ENCODE peak calls at places on chromosomes 1 and 21, in four cellular contexts. G is neural progenitor cell, T is SK-N-SH, K is PC-3. J is an unnamed sample. For H3F3A, the result is how much of the 10 kb centered on the place peaks cover.

GRCh38 chr1:8970870-8971337 is 25.2 kb downstream of the CA6 start:
- DNase-seq in G (no peak), T (no peak), K (no peak), J (no peak)

GRCh38 chr1:198228925-198229324 is 72.1 kb downstream of the NEK7 start:
- DNase-seq in G (no peak), T (no peak), K (no peak), J (no peak)

GRCh38 chr1:150072959-150073358 is 5.4 kb downstream of the VPS45 start:
- DNase-seq in G (no peak), T (peak), K (peak), J (peak)

GRCh38 chr1:113396585-113396984 is 6.3 kb downstream of the MAGI3 start:
- DNase-seq in G (no peak), T (no peak), K (peak), J (peak)

GRCh38 chr1:179767177-179767581 is 24.1 kb downstream of the FAM163A start:
- DNase-seq in G (peak), T (peak), K (no peak), J (no peak)

GRCh38 chr21:36087362-36088138 is 17.7 kb downstream of the CBR1 start:
- DNase-seq in G (peak), T (no peak), K (no peak), J (peak)

GRCh38 chr1:151992345-151993083 is 1.1 kb downstream of the S100A10 start:
- DNase-seq in G (peak), T (no peak), K (peak), J (peak)

GRCh38 chr1:4585216-4585615 is 69.2 kb upstream of the AJAP1 start:
- DNase-seq in G (peak), T (peak), K (peak), J (no peak)

GRCh38 chr21:15749045-15749867 is 19.5 kb downstream of the USP25 start:
- DNase-seq in G (no peak), T (no peak), K (peak), J (no peak)

GRCh38 chr21:40938078-40938477 is 91.1 kb upstream of the DSCAM start:
- DNase-seq in G (no peak), T (no peak), K (no peak), J (no peak)

GRCh38 chr1:236142358-236143103 is at the start of gene GPR137B:
- DNase-seq in G (peak), T (peak), K (peak), J (peak)

GRCh38 chr1:239997515-239998311 is 94.0 kb upstream of the FMN2 start:
- DNase-seq in G (peak), T (peak), K (no peak), J (peak)

GRCh38 chr1:214310777-214311690 is 30.1 kb downstream of the SMYD2 start:
- DNase-seq in G (peak), T (no peak), K (no peak), J (no peak)

GRCh38 chr1:221567859-221568507 is 173.9 kb downstream of the DUSP10 start:
- DNase-seq in G (no peak), T (no peak), K (no peak), J (no peak)

GRCh38 chr1:78092686-78093085 is 46.9 kb downstream of the GIPC2 start:
- DNase-seq in G (no peak), T (no peak), K (peak), J (peak)

GRCh38 chr1:54158071-54158470 is 5.3 kb upstream of the CDCP2 start:
- DNase-seq in G (no peak), T (no peak), K (peak), J (peak)

GRCh38 chr1:3313579-3313955 is 140.9 kb upstream of the ARHGEF16 start:
- DNase-seq in G (peak), T (no peak), K (peak), J (peak)

GRCh38 chr21:41605934-41606285 is 98.0 kb upstream of the TMPRSS2 start:
- DNase-seq in G (no peak), T (no peak), K (no peak), J (no peak)

GRCh38 chr21:39911286-39911685 is 44.0 kb downstream of the PCP4 start:
- DNase-seq in G (peak), T (no peak), K (peak), J (no peak)

GRCh38 chr1:161899091-161899490 is 124.6 kb downstream of the OLFML2B start:
- DNase-seq in G (no peak), T (no peak), K (no peak), J (no peak)

GRCh38 chr1:186682721-186683120 is 2.5 kb upstream of the PTGS2 start:
- DNase-seq in G (no peak), T (no peak), K (peak), J (peak)

GRCh38 chr1:55378582-55378981 is 163.4 kb upstream of the USP24 start:
- DNase-seq in G (peak), T (no peak), K (peak), J (peak)

GRCh38 chr1:147273409-147274307 is 31.2 kb downstream of the CHD1L start:
- DNase-seq in G (peak), T (peak), K (peak), J (peak)

GRCh38 chr1:22102746-22103145 is 40.2 kb downstream of the WNT4 start:
- DNase-seq in G (no peak), T (no peak), K (no peak), J (no peak)

GRCh38 chr1:32249831-32250525 is 1.1 kb upstream of the LCK start:
- DNase-seq in G (no peak), T (no peak), K (no peak), J (no peak)

GRCh38 chr1:51343624-51344023 is 13.3 kb upstream of the TTC39A start:
- DNase-seq in G (no peak), T (no peak), K (no peak), J (no peak)

GRCh38 chr1:187157115-187157514 is 328.4 kb downstream of the PLA2G4A start:
- DNase-seq in G (no peak), T (no peak), K (peak), J (no peak)

GRCh38 chr1:43439781-43440180 is 13.9 kb downstream of the HYI start:
- DNase-seq in G (no peak), T (no peak), K (no peak), J (no peak)

GRCh38 chr1:206467915-206468314 is 2.4 kb upstream of the IKBKE start:
- DNase-seq in G (no peak), T (no peak), K (no peak), J (no peak)

GRCh38 chr1:206002833-206003532 is at the start of gene RAB7B:
- DNase-seq in G (no peak), T (no peak), K (peak), J (peak)

GRCh38 chr1:1550591-1551432 is 10.4 kb upstream of the TMEM240 start:
- DNase-seq in G (peak), T (peak), K (peak), J (peak)

GRCh38 chr1:221117133-221117532 is 237.9 kb downstream of the HLX start:
- DNase-seq in G (no peak), T (no peak), K (peak), J (peak)

GRCh38 chr1:212229654-212230053 is 55.6 kb upstream of the PPP2R5A start:
- DNase-seq in G (no peak), T (no peak), K (peak), J (peak)

GRCh38 chr1:248849152-248849551 is 9.7 kb downstream of the ZNF692 start:
- DNase-seq in G (no peak), T (no peak), K (no peak), J (no peak)

GRCh38 chr1:183544598-183545297 is 45.5 kb downstream of the NCF2 start:
- DNase-seq in G (peak), T (no peak), K (no peak), J (no peak)

GRCh38 chr1:111660204-111661150 is 40.9 kb downstream of the RAP1A start:
- DNase-seq in G (no peak), T (no peak), K (no peak), J (peak)

GRCh38 chr21:34724857-34725195 is 56.0 kb downstream of the CLIC6 start:
- DNase-seq in G (no peak), T (no peak), K (no peak), J (peak)

GRCh38 chr1:77683142-77683835 is 831 bp upstream of the ZZZ3 start:
- DNase-seq in G (peak), T (peak), K (peak), J (peak)

GRCh38 chr1:62753031-62753965 is 30.6 kb upstream of the ATG4C start:
- DNase-seq in G (no peak), T (no peak), K (no peak), J (no peak)

GRCh38 chr21:15730484-15731242 is 881 bp downstream of the USP25 start:
- DNase-seq in G (no peak), T (no peak), K (peak), J (peak)

GRCh38 chr1:154410185-154410827 is 5.2 kb downstream of the IL6R start:
- DNase-seq in G (peak), T (no peak), K (no peak), J (no peak)

GRCh38 chr1:154406572-154406879 is 1.4 kb downstream of the IL6R start:
- DNase-seq in G (no peak), T (no peak), K (no peak), J (no peak)

GRCh38 chr1:154407021-154407865 is 2.1 kb downstream of the IL6R start:
- DNase-seq in G (no peak), T (no peak), K (no peak), J (peak)

GRCh38 chr1:154405762-154406571 is 824 bp downstream of the IL6R start:
- DNase-seq in G (peak), T (peak), K (peak), J (peak)

GRCh38 chr1:154407866-154408777 is 3.0 kb downstream of the IL6R start:
- DNase-seq in G (no peak), T (no peak), K (no peak), J (peak)
- H3F3A ChIP-seq in G (under half), T (under half), K (under half), J (under half)

GRCh38 chr1:192811594-192812239 is 2.9 kb downstream of the RGS2 start:
- DNase-seq in G (no peak), T (no peak), K (no peak), J (no peak)
- H3K9ac ChIP-seq in G (no peak), T (no peak), K (peak), J (no peak)

DNA sequence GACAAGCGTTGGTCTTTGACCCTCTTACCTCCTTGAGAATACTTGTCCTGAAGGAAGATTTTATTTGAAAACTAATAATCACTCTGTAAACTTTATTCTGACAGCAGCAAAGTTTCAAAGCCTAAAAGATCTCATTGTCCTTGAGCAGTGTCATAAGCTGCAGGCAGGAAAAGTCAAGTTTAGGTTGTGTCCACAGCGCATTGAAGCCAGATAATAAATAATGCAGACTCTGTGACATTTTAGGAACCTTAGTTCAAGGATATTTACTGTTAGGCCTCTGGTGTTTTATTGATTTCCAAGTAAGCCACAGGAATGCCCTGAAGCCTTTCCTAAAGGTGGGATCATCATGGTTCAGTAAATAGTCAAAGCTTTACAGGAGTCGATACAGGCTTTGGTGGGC is 356.5 kb upstream of the SGIP1 start:
- DNase-seq in G (no peak), T (no peak), K (no peak), J (no peak)
- H3K27ac ChIP-seq in G (no peak), T (no peak), K (no peak), J (no peak)

GRCh38 chr1:244852694-244853093 is 11.6 kb downstream of the HNRNPU start:
- DNase-seq in G (no peak), T (no peak), K (no peak), J (no peak)

GRCh38 chr1:244850099-244850852 is 14.1 kb downstream of the HNRNPU start:
- DNase-seq in G (no peak), T (no peak), K (no peak), J (no peak)

GRCh38 chr1:244849189-244849866 is 13.9 kb downstream of the COX20 start:
- DNase-seq in G (no peak), T (no peak), K (no peak), J (no peak)

GRCh38 chr1:244851546-244852231 is 12.7 kb downstream of the HNRNPU start:
- DNase-seq in G (no peak), T (no peak), K (no peak), J (no peak)

GRCh38 chr1:244850896-244851295 is 13.4 kb downstream of the HNRNPU start:
- DNase-seq in G (no peak), T (no peak), K (no peak), J (no peak)
- H3F3A ChIP-seq in G (half or more), T (half or more), K (under half), J (half or more)

GRCh38 chr1:6783221-6783620 is 2.0 kb upstream of the CAMTA1 start:
- DNase-seq in G (no peak), T (no peak), K (no peak), J (no peak)
- H3K9ac ChIP-seq in G (no peak), T (peak), K (peak), J (peak)

GRCh38 chr1:226074046-226074445 is 11.5 kb downstream of the H3-3A start:
- DNase-seq in G (no peak), T (no peak), K (no peak), J (no peak)
- H3K27ac ChIP-seq in G (no peak), T (no peak), K (no peak), J (no peak)

GRCh38 chr1:209406111-209406654 is 177.3 kb upstream of the CAMK1G start:
- DNase-seq in G (no peak), T (no peak), K (peak), J (peak)
- H3F3A ChIP-seq in G (under half), T (under half), K (under half), J (under half)

DNA sequence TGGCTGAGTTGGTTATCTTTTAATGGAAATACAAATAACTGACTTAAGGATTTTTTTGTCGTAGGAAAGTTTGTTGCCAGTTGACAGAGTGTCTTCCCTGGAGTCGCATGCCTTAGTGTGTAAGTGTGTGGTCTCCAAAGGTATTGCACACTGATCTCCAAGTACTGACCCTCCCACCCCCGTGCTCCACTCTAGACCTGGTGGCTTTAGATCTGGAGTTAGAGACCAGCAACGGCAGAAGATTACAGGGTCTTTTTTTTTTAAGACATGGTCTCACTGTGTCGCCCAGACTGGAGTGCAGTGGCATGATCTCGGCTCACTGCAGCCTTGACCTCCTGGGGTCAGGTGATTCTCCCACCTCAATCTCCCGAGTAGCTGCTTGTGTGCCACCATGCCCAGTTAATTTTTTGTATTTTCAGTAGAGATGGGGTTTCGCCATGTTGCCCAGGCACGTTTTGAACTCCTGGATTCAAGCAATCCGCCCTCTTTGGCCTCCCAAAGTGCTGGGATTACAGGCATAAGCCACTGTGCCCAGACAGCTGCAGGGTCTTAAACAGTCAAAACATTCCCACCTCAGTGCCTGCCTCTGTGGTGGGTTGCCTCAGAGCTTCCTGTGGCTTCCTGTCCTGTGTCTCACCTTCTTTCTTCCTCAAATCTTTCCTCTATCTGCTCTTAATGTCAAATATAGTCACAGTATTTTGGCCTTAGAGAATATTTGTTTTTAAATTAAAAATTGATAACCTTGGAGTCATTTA is 6.9 kb downstream of the TRAPPC10 start:
- DNase-seq in G (no peak), T (no peak), K (no peak), J (no peak)
- H3K9ac ChIP-seq in G (no peak), T (no peak), K (no peak), J (no peak)

GRCh38 chr1:170701962-170702361 is 38.0 kb downstream of the PRRX1 start:
- DNase-seq in G (no peak), T (no peak), K (no peak), J (no peak)

GRCh38 chr1:170707959-170708666 is 44.2 kb downstream of the PRRX1 start:
- DNase-seq in G (no peak), T (no peak), K (peak), J (peak)

GRCh38 chr1:170707116-170707515 is 43.2 kb downstream of the PRRX1 start:
- DNase-seq in G (no peak), T (no peak), K (no peak), J (no peak)

GRCh38 chr1:170704256-170704655 is 40.3 kb downstream of the PRRX1 start:
- DNase-seq in G (no peak), T (no peak), K (no peak), J (no peak)

DNA sequence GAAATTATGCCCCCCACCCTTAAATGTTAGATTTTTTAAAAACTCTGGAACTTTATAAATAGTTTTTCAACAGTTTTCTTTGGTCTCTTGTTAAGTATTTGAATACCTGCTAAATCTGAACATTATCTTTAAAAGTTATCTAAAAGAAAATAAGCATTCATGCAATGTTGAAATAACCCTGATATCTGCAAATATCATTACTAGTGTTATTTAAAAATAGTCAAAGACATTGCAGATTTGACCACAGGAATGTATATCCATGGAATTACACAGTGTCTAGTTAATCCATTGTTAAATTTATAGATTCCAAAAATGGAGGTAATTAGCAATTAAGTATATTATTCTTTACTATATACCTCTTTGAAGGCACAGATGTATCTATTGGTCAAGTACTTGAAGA is 42.0 kb downstream of the PRRX1 start:
- DNase-seq in G (no peak), T (no peak), K (no peak), J (no peak)
- H3K27ac ChIP-seq in G (no peak), T (peak), K (no peak), J (peak)

GRCh38 chr1:26784886-26785285 is 2.9 kb upstream of the PIGV start:
- DNase-seq in G (no peak), T (no peak), K (no peak), J (no peak)

GRCh38 chr1:26787381-26787705 is 407 bp upstream of the PIGV start:
- DNase-seq in G (peak), T (no peak), K (no peak), J (peak)

GRCh38 chr1:26786437-26787380 is 1.0 kb upstream of the PIGV start:
- DNase-seq in G (peak), T (peak), K (peak), J (peak)

GRCh38 chr1:26784023-26784871 is 3.5 kb upstream of the PIGV start:
- DNase-seq in G (peak), T (no peak), K (peak), J (peak)

DNA sequence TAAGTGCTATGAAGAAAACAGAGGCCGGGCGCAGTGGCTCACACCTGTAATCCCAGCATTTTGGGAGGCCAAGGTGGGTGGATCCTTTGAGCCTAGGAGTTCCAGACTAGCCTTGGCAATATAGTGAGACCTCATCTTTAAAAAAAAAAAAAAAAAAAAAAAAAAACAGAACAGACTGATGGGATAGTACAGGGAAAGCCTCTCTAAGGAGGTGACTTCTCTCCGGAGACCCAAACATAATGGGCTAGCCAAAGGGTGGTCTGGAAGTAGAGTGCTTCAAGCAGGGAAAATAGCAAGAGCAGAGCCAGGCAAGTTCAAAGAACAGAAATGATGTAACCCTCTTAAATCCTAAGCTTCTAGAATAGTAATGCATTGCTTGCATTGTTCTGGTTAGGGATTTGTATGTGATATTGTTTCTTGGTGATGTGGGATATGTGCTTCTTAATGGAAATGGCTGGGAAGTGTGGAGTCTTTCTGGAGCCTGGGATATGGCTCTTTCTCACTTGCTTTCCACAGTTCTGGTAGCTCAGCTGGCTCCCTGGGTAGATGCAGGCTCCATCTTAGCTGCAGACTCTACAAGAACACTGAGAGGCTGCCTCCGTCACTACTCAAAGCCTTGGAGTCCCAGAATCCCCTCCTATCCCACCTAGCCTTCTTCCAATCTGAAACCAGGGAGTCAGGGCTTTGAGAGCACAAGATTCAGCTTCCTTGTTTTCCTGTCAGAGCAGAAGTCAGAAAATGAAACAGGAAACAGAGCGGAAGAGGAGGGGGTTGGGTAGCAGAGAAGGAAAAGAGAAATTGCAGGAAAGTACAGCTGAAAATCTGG is 1.9 kb upstream of the PIGV start:
- DNase-seq in G (peak), T (no peak), K (no peak), J (peak)
- H3F3A ChIP-seq in G (half or more), T (under half), K (under half), J (half or more)